ENCODE peak calls at places on chromosomes 3 and 15, in five cellular contexts. O is H1, W is GM12878, K is HepG2, M is K562. G is an unnamed sample.
A peak's percentile ranks its signal among the peaks of the same experiment; 100 is the strongest.

GRCh38 chr15:98799461-98799971 is 151.2 kb downstream of the IGF1R start:
- DNase-seq in K (peak; percentile 52), O (no peak), M (no peak), W (no peak), G (no peak)

GRCh38 chr15:77239892-77240608 is 169.1 kb upstream of the TSPAN3 start:
- DNase-seq in M (no peak), O (no peak), W (no peak), K (no peak), G (no peak)

GRCh38 chr15:75237316-75237982 is 20.7 kb upstream of the GOLGA6C start:
- DNase-seq in M (no peak), W (no peak), K (no peak), O (no peak), G (no peak)

GRCh38 chr3:58023536-58023935 is 15.3 kb downstream of the FLNB start:
- DNase-seq in M (no peak), O (no peak), W (no peak), K (no peak), G (no peak)

GRCh38 chr3:153063337-153063736 is 98.7 kb upstream of the RAP2B start:
- DNase-seq in W (no peak), K (no peak), M (no peak), O (no peak), G (no peak)

GRCh38 chr15:48929611-48930170 is 34.0 kb downstream of the SHC4 start:
- DNase-seq in M (no peak), W (no peak), K (no peak), O (no peak), G (no peak)

GRCh38 chr3:25497096-25497495 is 69.0 kb downstream of the RARB start:
- DNase-seq in K (no peak), M (no peak), O (no peak), W (no peak), G (no peak)

GRCh38 chr3:50584391-50584790 is 15.1 kb downstream of the HEMK1 start:
- DNase-seq in O (no peak), K (no peak), W (no peak), M (no peak), G (no peak)

GRCh38 chr15:97874139-97874538 is 86.4 kb upstream of the ARRDC4 start:
- DNase-seq in O (no peak), W (no peak), K (no peak), M (peak; percentile 56), G (no peak)

GRCh38 chr3:16301490-16301889 is 36.5 kb downstream of the OXNAD1 start:
- DNase-seq in W (no peak), O (no peak), M (no peak), K (no peak), G (no peak)

GRCh38 chr15:31352911-31353811 is 26.5 kb downstream of the KLF13 start:
- DNase-seq in K (no peak), W (peak; percentile 83), O (no peak), M (no peak), G (peak; percentile 81)
- TF ChIP-seq SIN3A in K (no peak), W (peak; percentile 23), O (no peak), M (no peak), G (no peak)

GRCh38 chr3:173938159-173938558 is 540.6 kb downstream of the NLGN1 start:
- DNase-seq in O (no peak), W (no peak), K (peak; percentile 3), M (no peak), G (no peak)
- TF ChIP-seq RFX5 in O (no peak), W (no peak), K (no peak), M (no peak), G (no peak)

DNA sequence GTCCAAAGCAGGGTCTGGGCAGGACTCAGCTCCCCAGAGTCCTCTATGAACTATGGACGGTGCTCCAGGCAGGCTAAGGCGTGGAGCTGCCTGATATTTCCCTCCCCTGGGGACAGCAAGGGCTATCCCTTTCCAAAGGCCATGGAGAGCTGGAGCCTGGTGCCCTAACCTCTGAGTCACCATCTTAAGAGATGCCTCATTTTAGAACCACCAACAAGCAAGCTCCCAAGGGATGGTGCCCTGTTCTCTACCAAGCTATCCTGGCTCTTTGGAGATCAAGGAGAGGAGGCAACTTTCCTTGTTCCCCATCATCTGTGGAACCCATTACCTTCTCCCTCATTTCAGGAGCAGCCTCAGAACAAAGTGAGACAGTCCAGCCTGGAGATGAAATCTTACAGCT is 15.7 kb downstream of the STARD5 start:
- DNase-seq in O (no peak), M (no peak), W (no peak), K (no peak), G (no peak)
- TF ChIP-seq SIN3A in O (no peak), M (no peak), W (no peak), K (no peak), G (no peak)

DNA sequence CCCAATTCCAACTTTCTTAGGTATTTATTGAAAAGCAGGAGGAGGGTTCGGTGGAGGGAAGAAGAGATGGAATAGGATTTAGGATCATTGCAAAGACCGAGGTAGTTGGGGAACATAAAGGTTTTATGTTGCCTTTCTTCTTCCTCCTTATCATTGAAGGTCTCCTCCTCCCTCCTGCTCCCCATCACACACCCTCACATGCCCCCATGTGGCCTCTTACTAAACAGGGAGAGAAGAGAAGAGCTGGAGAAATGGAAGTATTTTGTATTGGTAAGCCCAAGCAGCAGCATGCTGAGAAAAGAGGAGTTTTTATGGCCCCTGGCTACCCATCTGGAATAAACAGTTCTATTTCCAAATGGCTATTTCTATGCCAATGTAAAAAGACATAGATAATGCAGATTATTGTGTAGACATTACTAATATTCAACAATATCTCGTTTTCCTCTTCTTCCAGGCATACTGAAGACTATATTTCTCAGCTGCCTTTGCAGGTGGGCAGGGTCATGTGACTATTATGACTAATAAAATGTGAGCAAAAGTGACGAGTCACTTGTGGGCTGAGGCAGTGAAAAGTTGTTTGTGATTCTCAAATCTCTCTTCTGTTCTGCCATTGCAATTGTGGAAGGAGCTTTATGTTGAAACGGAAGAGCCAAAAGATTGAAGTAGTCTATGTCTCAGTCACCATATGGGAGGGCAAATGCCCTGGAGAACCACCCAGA is 5.2 kb upstream of the GPR176 start:
- DNase-seq in K (no peak), O (no peak), M (peak; percentile 65), W (no peak), G (no peak)
- TF ChIP-seq RFX5 in K (no peak), O (no peak), M (no peak), W (no peak), G (no peak)

GRCh38 chr3:155411500-155412223 is 118.2 kb upstream of the STRIT1 start:
- DNase-seq in O (no peak), W (no peak), M (peak; percentile 18), K (peak; percentile 24), G (no peak)

GRCh38 chr3:155407971-155408370 is 114.5 kb upstream of the STRIT1 start:
- DNase-seq in K (no peak), W (no peak), O (no peak), M (no peak), G (no peak)

GRCh38 chr3:155409336-155409735 is 115.9 kb upstream of the STRIT1 start:
- DNase-seq in K (no peak), O (no peak), M (no peak), W (no peak), G (no peak)

GRCh38 chr3:155404486-155404885 is 111.0 kb upstream of the STRIT1 start:
- DNase-seq in W (no peak), K (no peak), O (no peak), M (no peak), G (no peak)

GRCh38 chr3:155407331-155407730 is 113.8 kb upstream of the STRIT1 start:
- DNase-seq in O (no peak), M (no peak), W (no peak), K (no peak), G (no peak)
- TF ChIP-seq SIN3A in O (no peak), M (no peak), W (no peak), K (no peak), G (no peak)

DNA sequence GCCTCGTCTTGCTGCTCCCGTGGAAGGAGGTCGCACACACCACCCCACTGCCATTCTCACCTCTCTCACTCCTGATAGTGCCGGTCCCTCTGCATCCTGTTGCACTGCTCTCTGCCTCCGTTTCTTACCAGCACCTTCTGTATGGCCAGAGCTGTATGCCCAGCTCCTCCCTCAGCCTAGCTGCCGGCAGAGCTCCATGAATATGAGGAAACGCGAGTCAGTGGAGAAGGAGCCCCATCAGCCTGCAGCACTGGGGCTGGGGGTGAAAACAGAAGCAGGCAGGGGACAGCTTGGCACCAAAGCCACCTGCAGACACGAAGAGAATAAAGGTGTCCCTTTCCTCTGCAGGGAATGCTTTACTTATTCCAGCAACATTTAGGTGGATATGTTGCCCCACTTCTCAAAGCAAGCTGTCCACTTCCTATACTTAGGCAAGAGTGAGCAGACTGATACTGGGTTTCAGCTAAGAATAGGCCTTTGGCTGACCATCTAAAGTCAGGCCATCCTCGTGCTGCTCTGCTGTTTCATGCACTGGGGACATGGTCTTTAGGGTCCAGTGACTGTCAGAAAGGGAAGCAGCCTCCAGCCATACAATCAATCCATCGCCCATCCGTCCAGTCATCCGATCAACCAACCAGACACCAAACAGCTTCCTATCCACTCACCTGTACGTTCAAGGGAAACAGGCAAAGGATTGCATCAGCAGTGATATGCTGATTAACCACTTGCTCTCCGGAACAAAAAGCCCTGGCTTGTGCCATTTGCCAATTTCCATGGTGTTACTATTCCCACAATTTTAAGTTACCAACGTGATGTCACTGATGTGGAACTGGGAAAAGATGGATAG is 222.7 kb downstream of the XXYLT1 start:
- DNase-seq in W (no peak), K (no peak), M (no peak), O (no peak), G (no peak)
- TF ChIP-seq RFX5 in W (no peak), K (no peak), M (no peak), O (no peak), G (no peak)